ENCODE peak calls at places on chromosome 16, in five cellular contexts. V is A549, K is GM12878, G is tibial nerve, N is transverse colon. C is an unnamed sample.

GRCh38 chr16:86595983-86596605 is 17.7 kb downstream of the FOXL1 start:
- DNase-seq in V (no peak), K (no peak), G (no peak), N (no peak), C (no peak)

GRCh38 chr16:83939266-83939856 is 13.7 kb upstream of the OSGIN1 start:
- DNase-seq in V (no peak), K (no peak), G (no peak), N (no peak), C (no peak)

GRCh38 chr16:79509221-79509631 is 91.3 kb downstream of the MAF start:
- DNase-seq in V (no peak), K (no peak), G (no peak), N (peak; percentile 25), C (peak; percentile 86)

GRCh38 chr16:85046957-85047866 is 19.6 kb downstream of the KIAA0513 start:
- DNase-seq in V (no peak), K (no peak), G (no peak), N (peak; percentile 72), C (peak; percentile 76)

GRCh38 chr16:19438739-19439138 is 21.1 kb downstream of the TMC5 start:
- DNase-seq in V (no peak), K (no peak), G (no peak), N (no peak), C (no peak)

GRCh38 chr16:78903237-78903636 is 697.3 kb downstream of the MAF start:
- DNase-seq in V (no peak), K (no peak), G (no peak), N (no peak), C (no peak)

GRCh38 chr16:29899516-29900101 is at the start of gene SEZ6L2:
- DNase-seq in V (peak; percentile 89), K (no peak), G (no peak), N (peak; percentile 86), C (peak; percentile 89)

GRCh38 chr16:83914091-83914710 is 15.3 kb downstream of the MLYCD start:
- DNase-seq in V (no peak), K (no peak), G (no peak), N (no peak), C (no peak)

GRCh38 chr16:67404740-67405226 is 11.5 kb upstream of the TPPP3 start:
- DNase-seq in V (no peak), K (no peak), G (no peak), N (peak; percentile 87), C (peak; percentile 88)

GRCh38 chr16:55476625-55477533 is 2.1 kb upstream of the MMP2 start:
- DNase-seq in V (no peak), K (no peak), G (no peak), N (no peak), C (no peak)

GRCh38 chr16:560221-560700 is at the start of gene PRR35:
- DNase-seq in V (no peak), K (no peak), G (no peak), N (no peak), C (no peak)

GRCh38 chr16:84834403-84834772 is 14.6 kb downstream of the CRISPLD2 start:
- DNase-seq in V (no peak), K (no peak), G (no peak), N (no peak), C (no peak)

GRCh38 chr16:47664653-47665325 is 203.7 kb downstream of the PHKB start:
- DNase-seq in V (peak; percentile 2), K (no peak), G (no peak), N (peak; percentile 65), C (peak; percentile 48)

GRCh38 chr16:66515543-66516171 is 34.3 kb downstream of the TK2 start:
- DNase-seq in V (peak; percentile 44), K (no peak), G (no peak), N (no peak), C (no peak)

GRCh38 chr16:49673442-49673841 is 182.5 kb downstream of the ZNF423 start:
- DNase-seq in V (no peak), K (no peak), G (no peak), N (no peak), C (no peak)

GRCh38 chr16:28609631-28610594 is at the start of gene SULT1A1:
- DNase-seq in V (no peak), K (no peak), G (no peak), N (peak; percentile 96), C (peak; percentile 92)

GRCh38 chr16:3138342-3138741 is 3.5 kb downstream of the ZNF213 start:
- DNase-seq in V (no peak), K (no peak), G (no peak), N (no peak), C (no peak)

GRCh38 chr16:3959148-3959547 is 78.6 kb upstream of the CREBBP start:
- DNase-seq in V (no peak), K (no peak), G (no peak), N (no peak), C (no peak)

GRCh38 chr16:51924744-51925143 is 622.2 kb downstream of the TOX3 start:
- DNase-seq in V (no peak), K (no peak), G (no peak), N (no peak), C (no peak)

GRCh38 chr16:53518550-53519416 is 15.8 kb upstream of the AKTIP start:
- DNase-seq in V (no peak), K (peak; percentile 97), G (no peak), N (peak; percentile 71), C (peak; percentile 58)

GRCh38 chr16:46621006-46621629 is at the start of gene SHCBP1:
- DNase-seq in V (peak; percentile 96), K (peak; percentile 52), G (peak; percentile 50), N (peak; percentile 82), C (peak; percentile 76)

GRCh38 chr16:75127713-75128415 is 11.3 kb upstream of the LDHD start:
- DNase-seq in V (no peak), K (no peak), G (no peak), N (no peak), C (no peak)

GRCh38 chr16:27400751-27401620 is 988 bp upstream of the IL21R start:
- DNase-seq in V (no peak), K (no peak), G (no peak), N (no peak), C (no peak)

GRCh38 chr16:1791943-1792812 is 1.3 kb downstream of the IGFALS start:
- DNase-seq in V (no peak), K (no peak), G (no peak), N (no peak), C (no peak)

GRCh38 chr16:88010343-88010970 is 59.2 kb downstream of the BANP start:
- DNase-seq in V (no peak), K (no peak), G (no peak), N (no peak), C (peak; percentile 16)

GRCh38 chr16:82311528-82311927 is 141.5 kb upstream of the MPHOSPH6 start:
- DNase-seq in V (no peak), K (no peak), G (no peak), N (no peak), C (no peak)

GRCh38 chr16:8496364-8496763 is 93.9 kb downstream of the TMEM114 start:
- DNase-seq in V (no peak), K (no peak), G (no peak), N (no peak), C (no peak)

GRCh38 chr16:52171481-52171880 is 375.5 kb downstream of the TOX3 start:
- DNase-seq in V (no peak), K (no peak), G (no peak), N (no peak), C (no peak)

GRCh38 chr16:2532494-2533141 is 1.4 kb upstream of the CEMP1 start:
- DNase-seq in V (no peak), K (peak; percentile 39), G (peak; percentile 58), N (peak; percentile 91), C (peak; percentile 88)

GRCh38 chr16:3012828-3013420 is at the start of gene CLDN9:
- DNase-seq in V (no peak), K (no peak), G (no peak), N (peak; percentile 63), C (peak; percentile 61)

GRCh38 chr16:30185141-30185682 is 1.8 kb downstream of the CORO1A start:
- DNase-seq in V (no peak), K (no peak), G (no peak), N (peak; percentile 16), C (no peak)

GRCh38 chr16:12613131-12613991 is 190.3 kb downstream of the CPPED1 start:
- DNase-seq in V (peak; percentile 61), K (peak; percentile 76), G (no peak), N (peak; percentile 14), C (no peak)
- TF ChIP-seq EP300 in V (peak; percentile 84), K (peak; percentile 90), G (no peak), N (no peak), C (no peak)

GRCh38 chr16:62089715-62090114 is 53.5 kb upstream of the CDH8 start:
- DNase-seq in V (no peak), K (no peak), G (no peak), N (no peak), C (no peak)

GRCh38 chr16:62088731-62089410 is 52.6 kb upstream of the CDH8 start:
- DNase-seq in V (no peak), K (no peak), G (no peak), N (no peak), C (no peak)
- TF ChIP-seq EP300 in V (no peak), K (no peak), G (no peak), N (no peak), C (no peak)

GRCh38 chr16:11233727-11234376 is 22.2 kb downstream of the SOCS1 start:
- DNase-seq in V (no peak), K (no peak), G (no peak), N (peak; percentile 34), C (no peak)
- TF ChIP-seq EP300 in V (no peak), K (no peak), G (no peak), N (no peak), C (no peak)

GRCh38 chr16:64426131-64426666 is 695.7 kb downstream of the CDH11 start:
- DNase-seq in V (no peak), K (no peak), G (no peak), N (no peak), C (no peak)

GRCh38 chr16:64419832-64420231 is 702.0 kb downstream of the CDH11 start:
- DNase-seq in V (no peak), K (no peak), G (no peak), N (no peak), C (no peak)

GRCh38 chr16:64417711-64418227 is 704.1 kb downstream of the CDH11 start:
- DNase-seq in V (no peak), K (no peak), G (no peak), N (no peak), C (no peak)

GRCh38 chr16:64416232-64417010 is 705.4 kb downstream of the CDH11 start:
- DNase-seq in V (no peak), K (no peak), G (no peak), N (no peak), C (no peak)

DNA sequence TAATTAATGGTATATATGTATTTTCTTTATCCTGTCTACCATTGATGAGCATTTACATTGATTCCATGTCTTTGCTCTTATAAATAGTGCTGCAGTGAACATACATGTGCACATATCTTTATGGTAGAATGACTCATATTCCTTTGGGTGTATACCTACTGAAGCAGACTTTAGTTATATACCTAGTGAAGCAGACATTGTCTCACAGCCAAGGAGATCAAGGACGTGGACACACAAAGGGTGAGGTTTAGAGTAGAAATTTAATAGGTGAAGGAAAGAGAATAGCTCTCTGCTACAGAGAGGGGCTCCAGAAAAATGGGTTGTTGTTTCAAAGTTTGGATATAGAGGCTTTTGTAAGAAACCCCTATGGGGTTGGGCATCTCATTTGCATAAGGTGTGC is 700.3 kb downstream of the CDH11 start:
- DNase-seq in V (no peak), K (no peak), G (no peak), N (no peak), C (no peak)
- TF ChIP-seq EP300 in V (no peak), K (no peak), G (no peak), N (no peak), C (no peak)